ENCODE peak calls at places on chromosomes 6 and 20, in five cellular contexts. One of them, this sample, is unnamed.

GRCh38 chr6:101541873-101542272 is 148.4 kb downstream of the GRIK2 start:
- DNase-seq in heart right ventricle: no peak
- DNase-seq in lower lobe of right lung: no peak
- DNase-seq in GM12878: no peak
- DNase-seq in left ventricle myocardium inferior: no peak
- DNase-seq in this sample: no peak

GRCh38 chr6:97240222-97240621 is 42.8 kb downstream of the MMS22L start:
- DNase-seq in heart right ventricle: no peak
- DNase-seq in lower lobe of right lung: no peak
- DNase-seq in GM12878: no peak
- DNase-seq in left ventricle myocardium inferior: no peak
- DNase-seq in this sample: no peak

GRCh38 chr20:37226889-37227288 is 34.7 kb downstream of the GHRH start:
- DNase-seq in heart right ventricle: peak; percentile 47
- DNase-seq in lower lobe of right lung: no peak
- DNase-seq in GM12878: no peak
- DNase-seq in left ventricle myocardium inferior: peak; percentile 60
- DNase-seq in this sample: peak; percentile 33

GRCh38 chr6:27238010-27238983 is 9.2 kb upstream of the PRSS16 start:
- DNase-seq in heart right ventricle: no peak
- DNase-seq in lower lobe of right lung: no peak
- DNase-seq in GM12878: no peak
- DNase-seq in left ventricle myocardium inferior: no peak
- DNase-seq in this sample: no peak

GRCh38 chr6:170473801-170474200 is 79.3 kb downstream of the PSMB1 start:
- DNase-seq in heart right ventricle: no peak
- DNase-seq in lower lobe of right lung: no peak
- DNase-seq in GM12878: no peak
- DNase-seq in left ventricle myocardium inferior: no peak
- DNase-seq in this sample: no peak

GRCh38 chr6:47111685-47112084 is 69.6 kb upstream of the ADGRF1 start:
- DNase-seq in heart right ventricle: no peak
- DNase-seq in lower lobe of right lung: no peak
- DNase-seq in GM12878: no peak
- DNase-seq in left ventricle myocardium inferior: no peak
- DNase-seq in this sample: no peak

GRCh38 chr6:85620308-85620707 is 22.4 kb downstream of the SYNCRIP start:
- DNase-seq in heart right ventricle: no peak
- DNase-seq in lower lobe of right lung: no peak
- DNase-seq in GM12878: no peak
- DNase-seq in left ventricle myocardium inferior: no peak
- DNase-seq in this sample: no peak

GRCh38 chr6:144696610-144697376 is 411.7 kb downstream of the UTRN start:
- DNase-seq in heart right ventricle: no peak
- DNase-seq in lower lobe of right lung: no peak
- DNase-seq in GM12878: no peak
- DNase-seq in left ventricle myocardium inferior: no peak
- DNase-seq in this sample: no peak

GRCh38 chr20:23404196-23404595 is 17.1 kb downstream of the NAPB start:
- DNase-seq in heart right ventricle: no peak
- DNase-seq in lower lobe of right lung: no peak
- DNase-seq in GM12878: no peak
- DNase-seq in left ventricle myocardium inferior: no peak
- DNase-seq in this sample: peak; percentile 32

GRCh38 chr20:56195946-56196345 is 52.6 kb upstream of the MC3R start:
- DNase-seq in heart right ventricle: no peak
- DNase-seq in lower lobe of right lung: no peak
- DNase-seq in GM12878: no peak
- DNase-seq in left ventricle myocardium inferior: no peak
- DNase-seq in this sample: no peak
- H3K9me3 ChIP-seq in heart right ventricle: peaks cover 11% of the 10 kb centered on the region
- H3K9me3 ChIP-seq in lower lobe of right lung: peaks cover 15% of the 10 kb centered on the region
- H3K9me3 ChIP-seq in GM12878: no peaks in the 10 kb centered on the region
- H3K9me3 ChIP-seq in left ventricle myocardium inferior: peaks cover 22% of the 10 kb centered on the region
- H3K9me3 ChIP-seq in this sample: no peaks in the 10 kb centered on the region

GRCh38 chr6:57329933-57330332 is 12.5 kb downstream of the PRIM2 start:
- DNase-seq in heart right ventricle: no peak
- DNase-seq in lower lobe of right lung: no peak
- DNase-seq in GM12878: no peak
- DNase-seq in left ventricle myocardium inferior: no peak
- DNase-seq in this sample: no peak
- H3K9me3 ChIP-seq in heart right ventricle: peaks cover 14% of the 10 kb centered on the region
- H3K9me3 ChIP-seq in lower lobe of right lung: peaks cover 13% of the 10 kb centered on the region
- H3K9me3 ChIP-seq in GM12878: peaks cover 15% of the 10 kb centered on the region
- H3K9me3 ChIP-seq in left ventricle myocardium inferior: peaks cover 50% of the 10 kb centered on the region
- H3K9me3 ChIP-seq in this sample: no peaks in the 10 kb centered on the region

GRCh38 chr20:58851969-58852458 is 502 bp upstream of the GNAS start:
- DNase-seq in heart right ventricle: no peak
- DNase-seq in lower lobe of right lung: no peak
- DNase-seq in GM12878: no peak
- DNase-seq in left ventricle myocardium inferior: no peak
- DNase-seq in this sample: no peak
- H3K9me3 ChIP-seq in heart right ventricle: no peaks in the 10 kb centered on the region
- H3K9me3 ChIP-seq in lower lobe of right lung: no peaks in the 10 kb centered on the region
- H3K9me3 ChIP-seq in GM12878: no peaks in the 10 kb centered on the region
- H3K9me3 ChIP-seq in left ventricle myocardium inferior: no peaks in the 10 kb centered on the region
- H3K9me3 ChIP-seq in this sample: no peaks in the 10 kb centered on the region

GRCh38 chr6:23562554-23562953 is 563.5 kb upstream of the NRSN1 start:
- DNase-seq in heart right ventricle: no peak
- DNase-seq in lower lobe of right lung: no peak
- DNase-seq in GM12878: no peak
- DNase-seq in left ventricle myocardium inferior: no peak
- DNase-seq in this sample: no peak
- H3K9me3 ChIP-seq in heart right ventricle: peaks cover 6% of the 10 kb centered on the region
- H3K9me3 ChIP-seq in lower lobe of right lung: no peaks in the 10 kb centered on the region
- H3K9me3 ChIP-seq in GM12878: no peaks in the 10 kb centered on the region
- H3K9me3 ChIP-seq in left ventricle myocardium inferior: peaks cover 27% of the 10 kb centered on the region
- H3K9me3 ChIP-seq in this sample: no peaks in the 10 kb centered on the region

DNA sequence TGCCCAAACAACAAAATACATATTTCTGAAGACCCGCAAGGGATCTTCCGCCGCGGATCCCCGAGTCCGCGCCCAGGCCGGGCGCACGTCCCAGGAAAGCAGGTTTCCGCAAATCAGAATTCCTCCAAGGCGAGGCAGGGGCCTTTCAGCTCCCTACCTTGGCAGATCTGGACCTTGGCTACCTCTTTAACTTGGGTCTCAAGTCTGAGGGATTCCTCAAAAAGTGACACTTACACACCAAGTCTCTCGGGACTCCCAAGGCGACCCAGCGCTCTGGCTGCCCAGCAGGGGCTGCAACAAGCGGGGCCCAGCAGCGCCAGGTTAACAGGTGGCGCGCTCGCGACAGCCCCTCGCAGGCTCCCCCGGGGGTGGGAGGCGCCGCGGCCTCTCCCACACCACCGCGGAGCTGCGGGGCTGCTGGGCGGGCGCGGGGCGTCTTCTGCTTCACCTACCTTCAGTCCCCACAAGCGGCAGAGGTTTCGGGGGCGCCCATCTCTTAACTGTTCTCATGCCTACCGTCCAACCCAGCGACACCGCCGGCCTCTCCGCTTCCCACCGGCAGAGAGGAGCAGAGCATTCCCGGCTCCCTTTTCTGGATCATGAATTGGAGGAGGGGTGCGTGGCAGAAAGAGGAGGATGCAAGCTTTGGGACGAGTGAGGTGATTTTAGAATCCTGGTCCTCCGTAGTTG is 414 bp downstream of the SIM1 start:
- DNase-seq in heart right ventricle: no peak
- DNase-seq in lower lobe of right lung: no peak
- DNase-seq in GM12878: no peak
- DNase-seq in left ventricle myocardium inferior: no peak
- DNase-seq in this sample: no peak
- H3K9me3 ChIP-seq in heart right ventricle: no peaks in the 10 kb centered on the region
- H3K9me3 ChIP-seq in lower lobe of right lung: no peaks in the 10 kb centered on the region
- H3K9me3 ChIP-seq in GM12878: peaks cover 4% of the 10 kb centered on the region
- H3K9me3 ChIP-seq in left ventricle myocardium inferior: no peaks in the 10 kb centered on the region
- H3K9me3 ChIP-seq in this sample: no peaks in the 10 kb centered on the region

GRCh38 chr6:25154034-25154596 is 125.1 kb upstream of the CARMIL1 start:
- DNase-seq in heart right ventricle: no peak
- DNase-seq in lower lobe of right lung: no peak
- DNase-seq in GM12878: no peak
- DNase-seq in left ventricle myocardium inferior: no peak
- DNase-seq in this sample: no peak
- H3K9me3 ChIP-seq in heart right ventricle: peaks cover 7% of the 10 kb centered on the region
- H3K9me3 ChIP-seq in lower lobe of right lung: peaks cover 17% of the 10 kb centered on the region
- H3K9me3 ChIP-seq in GM12878: no peaks in the 10 kb centered on the region
- H3K9me3 ChIP-seq in left ventricle myocardium inferior: peaks cover 38% of the 10 kb centered on the region
- H3K9me3 ChIP-seq in this sample: peaks cover 6% of the 10 kb centered on the region

GRCh38 chr6:366972-367794 is 24.4 kb upstream of the IRF4 start:
- DNase-seq in heart right ventricle: no peak
- DNase-seq in lower lobe of right lung: no peak
- DNase-seq in GM12878: no peak
- DNase-seq in left ventricle myocardium inferior: no peak
- DNase-seq in this sample: no peak

GRCh38 chr6:367891-368630 is 23.5 kb upstream of the IRF4 start:
- DNase-seq in heart right ventricle: no peak
- DNase-seq in lower lobe of right lung: no peak
- DNase-seq in GM12878: no peak
- DNase-seq in left ventricle myocardium inferior: no peak
- DNase-seq in this sample: no peak

GRCh38 chr6:364609-365540 is 26.7 kb upstream of the IRF4 start:
- DNase-seq in heart right ventricle: no peak
- DNase-seq in lower lobe of right lung: no peak
- DNase-seq in GM12878: peak; percentile 78
- DNase-seq in left ventricle myocardium inferior: no peak
- DNase-seq in this sample: no peak

GRCh38 chr6:365835-366234 is 25.7 kb upstream of the IRF4 start:
- DNase-seq in heart right ventricle: no peak
- DNase-seq in lower lobe of right lung: no peak
- DNase-seq in GM12878: no peak
- DNase-seq in left ventricle myocardium inferior: no peak
- DNase-seq in this sample: no peak

DNA sequence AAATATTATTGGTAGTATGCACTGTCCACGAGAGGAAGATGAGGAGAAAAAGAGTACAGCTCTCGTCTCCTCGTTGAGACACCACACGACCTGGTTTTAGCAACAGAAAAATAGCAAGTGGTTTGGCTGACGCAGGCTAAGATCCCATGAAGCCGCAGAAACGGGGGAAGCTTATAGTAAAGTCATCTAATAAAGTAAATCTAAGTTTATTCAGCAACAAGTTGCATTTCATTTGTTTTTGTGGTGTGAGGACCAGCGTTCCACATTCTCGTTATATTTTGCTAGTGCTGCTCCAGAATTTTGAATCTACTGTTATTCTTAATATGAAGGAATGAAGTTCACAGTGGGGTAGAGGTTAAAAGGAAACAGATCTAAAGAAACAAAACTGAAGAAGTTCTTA is 25.2 kb upstream of the IRF4 start:
- DNase-seq in heart right ventricle: no peak
- DNase-seq in lower lobe of right lung: no peak
- DNase-seq in GM12878: no peak
- DNase-seq in left ventricle myocardium inferior: no peak
- DNase-seq in this sample: no peak
- H3K9me3 ChIP-seq in heart right ventricle: no peaks in the 10 kb centered on the region
- H3K9me3 ChIP-seq in lower lobe of right lung: peaks cover 10% of the 10 kb centered on the region
- H3K9me3 ChIP-seq in GM12878: no peaks in the 10 kb centered on the region
- H3K9me3 ChIP-seq in left ventricle myocardium inferior: peaks cover 17% of the 10 kb centered on the region
- H3K9me3 ChIP-seq in this sample: no peaks in the 10 kb centered on the region

GRCh38 chr20:29301624-29302259 is 1955.7 kb upstream of the DEFB115 start:
- DNase-seq in heart right ventricle: no peak
- DNase-seq in lower lobe of right lung: no peak
- DNase-seq in GM12878: no peak
- DNase-seq in left ventricle myocardium inferior: no peak
- DNase-seq in this sample: no peak
- H3K9me3 ChIP-seq in heart right ventricle: no peaks in the 10 kb centered on the region
- H3K9me3 ChIP-seq in lower lobe of right lung: peaks cover 7% of the 10 kb centered on the region
- H3K9me3 ChIP-seq in GM12878: no peaks in the 10 kb centered on the region
- H3K9me3 ChIP-seq in left ventricle myocardium inferior: peaks cover 72% of the 10 kb centered on the region
- H3K9me3 ChIP-seq in this sample: no peaks in the 10 kb centered on the region

GRCh38 chr20:55103188-55103587 is 627.8 kb downstream of the DOK5 start:
- DNase-seq in heart right ventricle: no peak
- DNase-seq in lower lobe of right lung: no peak
- DNase-seq in GM12878: no peak
- DNase-seq in left ventricle myocardium inferior: no peak
- DNase-seq in this sample: no peak
- H3K9me3 ChIP-seq in heart right ventricle: no peaks in the 10 kb centered on the region
- H3K9me3 ChIP-seq in lower lobe of right lung: no peaks in the 10 kb centered on the region
- H3K9me3 ChIP-seq in GM12878: no peaks in the 10 kb centered on the region
- H3K9me3 ChIP-seq in left ventricle myocardium inferior: no peaks in the 10 kb centered on the region
- H3K9me3 ChIP-seq in this sample: no peaks in the 10 kb centered on the region

GRCh38 chr6:167448378-167448777 is 123.5 kb downstream of the TTLL2 start:
- DNase-seq in heart right ventricle: no peak
- DNase-seq in lower lobe of right lung: no peak
- DNase-seq in GM12878: no peak
- DNase-seq in left ventricle myocardium inferior: no peak
- DNase-seq in this sample: no peak
- H3K9me3 ChIP-seq in heart right ventricle: no peaks in the 10 kb centered on the region
- H3K9me3 ChIP-seq in lower lobe of right lung: no peaks in the 10 kb centered on the region
- H3K9me3 ChIP-seq in GM12878: no peaks in the 10 kb centered on the region
- H3K9me3 ChIP-seq in left ventricle myocardium inferior: no peaks in the 10 kb centered on the region
- H3K9me3 ChIP-seq in this sample: no peaks in the 10 kb centered on the region

This sample was measured in gastrocnemius medialis.